ENCODE peak calls at places on chromosomes 13 and 19, in five cellular contexts. F is globus pallidus; B is heart right ventricle; E is SHP77; Y is stimulated activated CD4-positive, alpha-beta T cell treated with anti-CD3 and anti-CD28 coated beads, Interleukin-15, amount 100 ng/mL, for 24 hours. L is an unnamed sample.

GRCh38 chr13:30577381-30577780 is 40.3 kb upstream of the USPL1 start:
- DNase-seq in F (no peak), B (no peak), E (no peak), Y (peak), L (no peak)

GRCh38 chr19:11125994-11126685 is 29.4 kb downstream of the SPC24 start:
- DNase-seq in F (peak), B (peak), E (peak), Y (peak), L (peak)

GRCh38 chr13:97120976-97121375 is 101.2 kb upstream of the MBNL2 start:
- DNase-seq in F (no peak), B (no peak), E (no peak), Y (no peak), L (no peak)

GRCh38 chr19:15161028-15161984 is 39.5 kb downstream of the NOTCH3 start:
- DNase-seq in F (no peak), B (no peak), E (peak), Y (peak), L (no peak)

GRCh38 chr13:24670927-24671326 is 9.3 kb upstream of the ATP12A start:
- DNase-seq in F (no peak), B (no peak), E (no peak), Y (peak), L (no peak)

GRCh38 chr13:113150545-113151365 is 7.7 kb upstream of the PROZ start:
- DNase-seq in F (no peak), B (no peak), E (no peak), Y (no peak), L (no peak)

GRCh38 chr13:52652980-52653303 is 306 bp downstream of the SUGT1 start:
- DNase-seq in F (no peak), B (no peak), E (peak), Y (no peak), L (no peak)

GRCh38 chr13:74288361-74288911 is 154.2 kb upstream of the KLF12 start:
- DNase-seq in F (peak), B (peak), E (peak), Y (peak), L (peak)

GRCh38 chr19:53991224-53992113 is at the start of gene CACNG6:
- DNase-seq in F (no peak), B (no peak), E (peak), Y (no peak), L (no peak)

GRCh38 chr13:58712191-58712590 is 1080.6 kb downstream of the PCDH17 start:
- DNase-seq in F (no peak), B (no peak), E (no peak), Y (no peak), L (no peak)

GRCh38 chr13:21800847-21801616 is 130.2 kb downstream of the FGF9 start:
- DNase-seq in F (no peak), B (no peak), E (no peak), Y (no peak), L (no peak)

GRCh38 chr19:51660975-51661600 is 14.5 kb upstream of the SIGLEC14 start:
- DNase-seq in F (peak), B (peak), E (peak), Y (peak), L (peak)

GRCh38 chr19:34556500-34556899 is 74.9 kb downstream of the WTIP start:
- DNase-seq in F (peak), B (peak), E (peak), Y (peak), L (no peak)

GRCh38 chr19:686589-687297 is 8.5 kb downstream of the PRSS57 start:
- DNase-seq in F (no peak), B (no peak), E (no peak), Y (no peak), L (no peak)

GRCh38 chr19:28876604-28877123 is 336.3 kb downstream of the UQCRFS1 start:
- DNase-seq in F (no peak), B (no peak), E (no peak), Y (no peak), L (no peak)